ENCODE peak calls at places on chromosomes 6 and 20, in ten cellular contexts. One of them, this sample, is unnamed.

GRCh38 chr6:117451607-117452164 is 25.9 kb upstream of the ROS1 start:
- DNase-seq in GM19239: no peak
- DNase-seq in NAMALWA: no peak
- DNase-seq in kidney glomerular epithelial cell: no peak
- DNase-seq in fibroblast of mammary gland: no peak
- DNase-seq in stimulated activated CD4-positive, alpha-beta T cell treated with anti-CD3 and anti-CD28 coated beads, Interleukin-4, amount 100 ng/mL, for 24 hours: no peak
- DNase-seq in RKO: no peak
- DNase-seq in GM10248: no peak
- DNase-seq in GM04504: no peak
- DNase-seq in fibroblast of pulmonary artery: peak
- DNase-seq in this sample: no peak

GRCh38 chr20:62859721-62860120 is 1.9 kb downstream of the TCFL5 start:
- DNase-seq in GM10248: no peak
- DNase-seq in NAMALWA: no peak
- DNase-seq in kidney glomerular epithelial cell: no peak
- DNase-seq in RKO: no peak
- DNase-seq in stimulated activated CD4-positive, alpha-beta T cell treated with anti-CD3 and anti-CD28 coated beads, Interleukin-4, amount 100 ng/mL, for 24 hours: no peak
- DNase-seq in fibroblast of pulmonary artery: no peak
- DNase-seq in fibroblast of mammary gland: no peak
- DNase-seq in GM19239: no peak
- DNase-seq in GM04504: no peak
- DNase-seq in this sample: no peak

GRCh38 chr6:52227495-52227894 is 16.8 kb downstream of the IL17F start:
- DNase-seq in fibroblast of mammary gland: peak
- DNase-seq in GM04504: no peak
- DNase-seq in NAMALWA: no peak
- DNase-seq in GM10248: peak
- DNase-seq in fibroblast of pulmonary artery: no peak
- DNase-seq in kidney glomerular epithelial cell: peak
- DNase-seq in RKO: no peak
- DNase-seq in stimulated activated CD4-positive, alpha-beta T cell treated with anti-CD3 and anti-CD28 coated beads, Interleukin-4, amount 100 ng/mL, for 24 hours: peak
- DNase-seq in GM19239: peak
- DNase-seq in this sample: peak

GRCh38 chr6:36387440-36388303 is at the start of gene ETV7:
- DNase-seq in GM04504: no peak
- DNase-seq in fibroblast of pulmonary artery: peak
- DNase-seq in GM10248: peak
- DNase-seq in stimulated activated CD4-positive, alpha-beta T cell treated with anti-CD3 and anti-CD28 coated beads, Interleukin-4, amount 100 ng/mL, for 24 hours: peak
- DNase-seq in RKO: peak
- DNase-seq in GM19239: no peak
- DNase-seq in kidney glomerular epithelial cell: no peak
- DNase-seq in NAMALWA: no peak
- DNase-seq in fibroblast of mammary gland: no peak
- DNase-seq in this sample: peak

GRCh38 chr6:31356216-31356945 is 598 bp downstream of the HLA-B start:
- DNase-seq in fibroblast of pulmonary artery: peak
- DNase-seq in fibroblast of mammary gland: no peak
- DNase-seq in stimulated activated CD4-positive, alpha-beta T cell treated with anti-CD3 and anti-CD28 coated beads, Interleukin-4, amount 100 ng/mL, for 24 hours: peak
- DNase-seq in GM10248: peak
- DNase-seq in RKO: no peak
- DNase-seq in GM19239: no peak
- DNase-seq in NAMALWA: peak
- DNase-seq in GM04504: peak
- DNase-seq in kidney glomerular epithelial cell: no peak
- DNase-seq in this sample: peak

GRCh38 chr6:119463081-119463626 is 113.6 kb upstream of the MAN1A1 start:
- DNase-seq in GM10248: peak
- DNase-seq in GM04504: no peak
- DNase-seq in NAMALWA: no peak
- DNase-seq in fibroblast of pulmonary artery: no peak
- DNase-seq in kidney glomerular epithelial cell: no peak
- DNase-seq in stimulated activated CD4-positive, alpha-beta T cell treated with anti-CD3 and anti-CD28 coated beads, Interleukin-4, amount 100 ng/mL, for 24 hours: no peak
- DNase-seq in fibroblast of mammary gland: no peak
- DNase-seq in GM19239: no peak
- DNase-seq in RKO: no peak
- DNase-seq in this sample: no peak

GRCh38 chr20:23515250-23515939 is 24.5 kb downstream of the CST8 start:
- DNase-seq in fibroblast of pulmonary artery: no peak
- DNase-seq in fibroblast of mammary gland: no peak
- DNase-seq in stimulated activated CD4-positive, alpha-beta T cell treated with anti-CD3 and anti-CD28 coated beads, Interleukin-4, amount 100 ng/mL, for 24 hours: no peak
- DNase-seq in kidney glomerular epithelial cell: no peak
- DNase-seq in NAMALWA: no peak
- DNase-seq in GM04504: peak
- DNase-seq in GM19239: no peak
- DNase-seq in RKO: no peak
- DNase-seq in GM10248: no peak
- DNase-seq in this sample: no peak

GRCh38 chr6:46207174-46207573 is 36.4 kb upstream of the ENPP5 start:
- DNase-seq in fibroblast of pulmonary artery: no peak
- DNase-seq in fibroblast of mammary gland: no peak
- DNase-seq in GM04504: no peak
- DNase-seq in GM10248: no peak
- DNase-seq in NAMALWA: no peak
- DNase-seq in RKO: no peak
- DNase-seq in stimulated activated CD4-positive, alpha-beta T cell treated with anti-CD3 and anti-CD28 coated beads, Interleukin-4, amount 100 ng/mL, for 24 hours: no peak
- DNase-seq in GM19239: no peak
- DNase-seq in kidney glomerular epithelial cell: no peak
- DNase-seq in this sample: no peak